ENCODE peak calls at places on chromosomes 3 and 15, in six cellular contexts. W is heart left ventricle, Q is nephron progenitor cell, L is HepG2, A is astrocyte of the spinal cord, J is ovary. K is an unnamed sample.

GRCh38 chr3:76310661-76311060 is 525.3 kb upstream of the ZNF717 start:
- DNase-seq in L (no peak), Q (no peak), W (no peak), J (no peak), A (no peak), K (no peak)

GRCh38 chr3:38834110-38834509 is 18.1 kb upstream of the SCN10A start:
- DNase-seq in Q (peak; percentile 54), J (no peak), W (peak; percentile 78), A (peak; percentile 92), L (peak; percentile 50), K (no peak)

GRCh38 chr15:68789921-68790575 is 30.6 kb downstream of the ANP32A start:
- DNase-seq in L (no peak), J (no peak), W (no peak), A (peak; percentile 79), Q (peak; percentile 37), K (no peak)

GRCh38 chr15:33858836-33859235 is 109.5 kb upstream of the CHRM5 start:
- DNase-seq in W (no peak), J (no peak), L (no peak), Q (no peak), A (no peak), K (no peak)

GRCh38 chr15:58232273-58233065 is 94.3 kb downstream of the AQP9 start:
- DNase-seq in L (no peak), A (no peak), W (no peak), J (no peak), Q (no peak), K (no peak)

GRCh38 chr3:155946178-155946577 is 75.7 kb downstream of the GMPS start:
- DNase-seq in Q (no peak), J (no peak), W (no peak), A (peak; percentile 82), L (peak; percentile 20), K (no peak)

GRCh38 chr3:149647285-149647684 is 10.5 kb downstream of the WWTR1 start:
- DNase-seq in J (no peak), W (no peak), L (no peak), A (no peak), Q (no peak), K (no peak)

GRCh38 chr3:4426782-4427344 is 40.2 kb downstream of the SUMF1 start:
- DNase-seq in J (no peak), A (peak; percentile 96), W (peak; percentile 29), Q (peak; percentile 24), L (peak; percentile 89), K (no peak)

GRCh38 chr3:8931342-8931741 is 31.9 kb downstream of the RAD18 start:
- DNase-seq in J (no peak), W (no peak), L (no peak), A (no peak), Q (no peak), K (no peak)

DNA sequence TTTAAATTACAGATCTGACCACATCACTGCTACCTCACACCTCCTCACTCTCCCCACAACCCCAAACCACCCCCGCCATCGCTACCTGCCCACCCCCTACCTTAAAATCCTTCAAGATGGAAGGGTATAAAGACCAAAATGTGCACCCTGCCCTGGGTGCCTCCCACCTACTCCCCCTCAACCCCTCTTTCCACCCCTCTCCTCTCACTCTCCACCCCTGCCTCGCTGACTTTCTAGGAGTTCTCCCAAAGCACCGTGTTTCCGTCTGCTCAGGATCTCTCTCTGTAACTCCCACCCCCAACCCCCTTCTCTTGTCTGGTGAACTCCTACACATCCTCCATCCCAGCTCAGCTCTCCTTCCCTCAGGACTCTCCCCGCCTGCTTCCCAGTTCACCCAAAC is 69.1 kb downstream of the MEGF11 start:
- DNase-seq in J (no peak), W (no peak), A (no peak), L (no peak), Q (no peak), K (no peak)
- TF ChIP-seq CTCF in J (no peak), W (no peak), A (no peak), L (no peak), Q (no peak), K (no peak)

GRCh38 chr15:39918688-39919385 is 1.2 kb downstream of the GPR176 start:
- DNase-seq in W (no peak), L (no peak), Q (no peak), A (peak; percentile 85), J (no peak), K (no peak)
- TF ChIP-seq CTCF in W (no peak), L (no peak), Q (no peak), A (no peak), J (no peak), K (no peak)

GRCh38 chr15:44289352-44289790 is 852 bp downstream of the GOLM2 start:
- DNase-seq in A (peak; percentile 9), Q (no peak), J (no peak), L (no peak), W (no peak), K (no peak)

GRCh38 chr15:44286814-44287555 is 1.5 kb upstream of the GOLM2 start:
- DNase-seq in J (no peak), W (no peak), A (no peak), L (no peak), Q (no peak), K (no peak)
- TF ChIP-seq CTCF in J (peak; percentile 21), W (no peak), A (no peak), L (no peak), Q (no peak), K (no peak)

DNA sequence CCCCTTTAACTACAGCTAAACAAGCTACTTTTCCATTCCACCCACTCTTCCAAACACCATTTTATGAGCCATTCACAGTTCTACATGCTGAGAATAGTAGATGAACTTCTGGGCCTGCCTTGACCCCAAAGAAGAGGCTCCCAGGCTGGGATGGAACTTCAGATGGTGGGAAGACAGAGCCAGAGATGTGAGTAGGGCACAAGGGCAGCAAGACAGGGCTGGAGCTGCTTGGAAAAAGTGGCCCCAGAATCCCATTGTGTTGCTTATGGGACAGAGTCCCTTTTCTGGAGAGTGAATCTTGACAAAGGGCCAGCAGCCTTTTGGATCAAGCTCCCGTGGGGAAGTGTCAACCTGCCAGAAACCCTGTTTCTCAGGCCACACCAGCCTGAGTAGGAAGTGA is 516.5 kb upstream of the PPP2R3A start:
- DNase-seq in Q (no peak), A (no peak), J (no peak), W (no peak), L (no peak), K (no peak)
- TF ChIP-seq CTCF in Q (no peak), A (no peak), J (no peak), W (no peak), L (no peak), K (no peak)

DNA sequence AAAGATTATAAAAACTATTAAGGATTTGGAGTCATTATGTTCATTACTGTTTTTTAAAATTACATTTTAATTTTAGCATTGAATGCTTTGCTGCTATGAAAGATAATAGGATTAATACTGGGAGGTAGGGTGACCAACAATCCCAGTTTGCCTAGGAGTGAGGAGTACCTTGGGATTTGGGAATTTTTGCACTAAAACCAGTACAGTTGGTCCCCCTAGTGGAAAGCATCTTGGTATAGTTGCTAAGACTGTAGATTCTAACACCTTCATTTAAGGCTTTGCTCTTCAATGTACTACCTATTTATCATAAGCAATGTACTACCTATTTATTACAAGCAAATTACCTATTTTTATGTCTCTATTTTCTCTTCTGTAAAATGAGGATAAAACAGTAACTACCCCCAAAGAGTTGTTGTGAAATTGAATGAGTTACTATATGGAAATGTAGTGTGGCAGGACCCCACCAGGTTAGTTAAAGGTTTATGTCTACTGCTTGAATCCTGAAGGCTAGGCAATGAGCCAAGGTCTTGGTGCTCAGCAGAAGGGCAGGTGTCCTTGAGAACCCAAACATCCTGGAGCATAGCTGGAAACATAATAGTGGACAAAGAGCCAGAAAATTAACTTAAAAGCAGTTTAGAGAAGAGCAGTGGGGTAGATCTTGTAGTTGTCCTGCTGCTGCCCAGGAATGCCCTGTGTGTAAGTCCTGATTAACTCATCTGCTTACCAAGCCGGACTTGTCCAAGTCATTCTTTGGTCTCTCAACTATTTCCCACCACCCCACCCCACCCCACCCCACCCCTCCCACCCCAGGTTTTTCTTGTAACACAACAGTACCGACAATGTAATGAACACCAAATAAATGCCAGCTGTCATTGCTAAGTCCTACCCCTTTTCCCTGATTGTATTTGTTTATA is 49.2 kb upstream of the NMD3 start:
- DNase-seq in Q (no peak), L (no peak), W (no peak), A (peak; percentile 30), J (no peak), K (no peak)
- TF ChIP-seq CTCF in Q (no peak), L (peak; percentile 30), W (peak; percentile 30), A (peak; percentile 29), J (no peak), K (no peak)

GRCh38 chr3:62109534-62109933 is 263.8 kb downstream of the FEZF2 start:
- DNase-seq in L (peak; percentile 20), Q (no peak), J (no peak), W (peak; percentile 67), A (peak; percentile 94), K (no peak)
- TF ChIP-seq CTCF in L (no peak), Q (no peak), J (no peak), W (no peak), A (peak; percentile 32), K (no peak)

GRCh38 chr3:53243785-53244184 is 12.0 kb downstream of the TKT start:
- DNase-seq in L (no peak), W (no peak), A (no peak), J (no peak), Q (no peak), K (no peak)

GRCh38 chr3:53244281-53244680 is 11.5 kb downstream of the TKT start:
- DNase-seq in Q (no peak), A (no peak), W (peak; percentile 58), J (no peak), L (no peak), K (no peak)

GRCh38 chr3:53242155-53242554 is 13.7 kb downstream of the TKT start:
- DNase-seq in A (no peak), W (peak; percentile 72), J (no peak), L (no peak), Q (no peak), K (no peak)

GRCh38 chr3:53242642-53243041 is 13.2 kb downstream of the TKT start:
- DNase-seq in W (no peak), A (no peak), L (no peak), Q (no peak), J (no peak), K (no peak)

GRCh38 chr3:53243165-53243564 is 12.7 kb downstream of the TKT start:
- DNase-seq in J (peak; percentile 42), A (peak; percentile 62), L (no peak), Q (peak; percentile 19), W (no peak), K (no peak)
- TF ChIP-seq CTCF in J (no peak), A (no peak), L (no peak), Q (no peak), W (no peak), K (no peak)

GRCh38 chr3:114800272-114800671 is 346.8 kb downstream of the ZBTB20 start:
- DNase-seq in L (no peak), W (no peak), J (no peak), Q (no peak), A (no peak), K (no peak)
- TF ChIP-seq CTCF in L (no peak), W (no peak), J (no peak), Q (no peak), A (no peak), K (no peak)